ENCODE peak calls at places on chromosome 21, in ten cellular contexts. N is sigmoid colon, U is left ventricle myocardium inferior, O is pancreas, D is body of pancreas, S is endodermal cell, J is cardiac muscle cell, P is fibroblast of pulmonary artery, M is brain microvascular endothelial cell, G is psoas muscle. Y is an unnamed sample.

GRCh38 chr21:36159356-36159921 is 2.8 kb downstream of the DOP1B start:
- DNase-seq in O (no peak), J (no peak), D (no peak), G (no peak), U (no peak), P (no peak), N (no peak), S (no peak), M (no peak), Y (no peak)

GRCh38 chr21:25563399-25564116 is 43.7 kb downstream of the MRPL39 start:
- DNase-seq in J (no peak), S (no peak), M (no peak), U (no peak), N (no peak), O (no peak), D (no peak), G (no peak), P (peak), Y (peak)

GRCh38 chr21:38326429-38326828 is 69.6 kb downstream of the KCNJ15 start:
- DNase-seq in U (no peak), G (no peak), D (no peak), S (no peak), J (no peak), O (no peak), N (no peak), M (no peak), P (no peak), Y (no peak)

GRCh38 chr21:40938078-40938477 is 91.1 kb upstream of the DSCAM start:
- DNase-seq in D (no peak), P (no peak), N (no peak), J (no peak), G (no peak), M (no peak), S (no peak), U (no peak), O (no peak), Y (no peak)

GRCh38 chr21:41877901-41878830 is 978 bp downstream of the PRDM15 start:
- DNase-seq in O (no peak), M (peak), N (no peak), U (no peak), S (peak), D (peak), J (peak), P (peak), G (no peak), Y (peak)

GRCh38 chr21:22374218-22374969 is 1376.2 kb downstream of the NCAM2 start:
- DNase-seq in N (no peak), M (no peak), U (no peak), J (no peak), S (peak), O (no peak), G (no peak), P (no peak), D (no peak), Y (no peak)

GRCh38 chr21:42144221-42144620 is 73.1 kb downstream of the UMODL1 start:
- DNase-seq in U (no peak), G (no peak), J (no peak), P (no peak), M (no peak), N (peak), S (no peak), D (no peak), O (no peak), Y (no peak)

GRCh38 chr21:41289431-41289830 is 27.2 kb upstream of the FAM3B start:
- DNase-seq in N (no peak), M (no peak), O (no peak), S (peak), P (peak), J (no peak), G (no peak), U (no peak), D (no peak), Y (no peak)

GRCh38 chr21:23008803-23009202 is 2010.6 kb downstream of the NCAM2 start:
- DNase-seq in M (no peak), N (no peak), S (no peak), U (no peak), J (no peak), D (no peak), O (no peak), G (no peak), P (no peak), Y (no peak)

GRCh38 chr21:36697473-36698159 is 1.3 kb upstream of the SIM2 start:
- DNase-seq in M (no peak), P (no peak), S (peak), U (no peak), O (peak), G (no peak), N (no peak), D (no peak), J (no peak), Y (no peak)

GRCh38 chr21:39681845-39682244 is 63.1 kb upstream of the IGSF5 start:
- DNase-seq in G (no peak), M (peak), N (no peak), D (no peak), U (no peak), S (no peak), P (peak), J (no peak), O (no peak), Y (peak)

GRCh38 chr21:23016617-23017016 is 2018.4 kb downstream of the NCAM2 start:
- DNase-seq in G (no peak), M (no peak), J (peak), O (no peak), S (peak), U (no peak), N (no peak), D (no peak), P (no peak), Y (no peak)

GRCh38 chr21:38416791-38417190 is 81.5 kb downstream of the ERG start:
- DNase-seq in G (no peak), P (no peak), M (no peak), D (no peak), N (no peak), U (no peak), J (no peak), S (no peak), O (no peak), Y (no peak)

GRCh38 chr21:42298657-42299056 is 16.6 kb downstream of the TFF3 start:
- DNase-seq in N (no peak), D (no peak), P (no peak), J (no peak), G (no peak), U (no peak), S (no peak), O (no peak), M (no peak), Y (no peak)

GRCh38 chr21:27646691-27647090 is 679.8 kb upstream of the ADAMTS5 start:
- DNase-seq in J (no peak), M (no peak), D (no peak), O (no peak), G (no peak), S (no peak), U (no peak), P (no peak), N (no peak), Y (no peak)

GRCh38 chr21:25127007-25127406 is 480.3 kb downstream of the MRPL39 start:
- DNase-seq in P (no peak), G (no peak), S (no peak), U (no peak), J (no peak), M (no peak), D (no peak), O (no peak), N (no peak), Y (no peak)

GRCh38 chr21:36291509-36291908 is 28.5 kb upstream of the MORC3 start:
- DNase-seq in D (no peak), S (no peak), P (no peak), M (no peak), J (no peak), N (no peak), U (no peak), G (no peak), O (no peak), Y (no peak)

GRCh38 chr21:41545500-41546359 is 37.8 kb upstream of the TMPRSS2 start:
- DNase-seq in G (no peak), D (no peak), M (no peak), O (no peak), P (no peak), J (no peak), U (no peak), S (peak), N (no peak), Y (no peak)

GRCh38 chr21:36229181-36229580 is 72.6 kb downstream of the DOP1B start:
- DNase-seq in N (no peak), S (no peak), G (no peak), U (no peak), J (no peak), P (no peak), O (no peak), D (no peak), M (no peak), Y (no peak)

GRCh38 chr21:38323721-38324591 is 67.2 kb downstream of the KCNJ15 start:
- DNase-seq in D (no peak), M (peak), P (peak), J (peak), N (no peak), O (no peak), S (peak), U (no peak), G (no peak), Y (peak)

GRCh38 chr21:40788635-40789034 is 58.3 kb downstream of the DSCAM start:
- DNase-seq in J (no peak), U (no peak), O (no peak), M (no peak), P (no peak), S (no peak), G (no peak), N (no peak), D (no peak), Y (no peak)

GRCh38 chr21:26846036-26846931 is 1.1 kb upstream of the ADAMTS1 start:
- DNase-seq in S (peak), O (peak), N (peak), U (peak), G (peak), M (peak), J (peak), D (peak), P (peak), Y (peak)

GRCh38 chr21:39633770-39634181 is 21.0 kb downstream of the B3GALT5 start:
- DNase-seq in O (no peak), N (no peak), J (no peak), G (no peak), P (peak), U (no peak), S (no peak), D (no peak), M (peak), Y (peak)

GRCh38 chr21:38990424-38990794 is 184.7 kb downstream of the ETS2 start:
- DNase-seq in P (no peak), M (no peak), D (no peak), O (no peak), S (peak), N (peak), U (no peak), G (no peak), J (no peak), Y (no peak)

GRCh38 chr21:25837545-25838263 is 102.9 kb downstream of the GABPA start:
- DNase-seq in U (no peak), O (no peak), M (peak), P (peak), D (no peak), G (no peak), S (no peak), N (no peak), J (no peak), Y (peak)

GRCh38 chr21:41167348-41168342 is at the start of gene BACE2:
- DNase-seq in U (peak), P (peak), J (peak), M (peak), G (peak), D (peak), N (peak), O (peak), S (peak), Y (peak)

GRCh38 chr21:42171091-42172053 is 47.6 kb upstream of the ABCG1 start:
- DNase-seq in U (peak), O (no peak), G (peak), S (peak), M (no peak), D (no peak), J (no peak), P (no peak), N (no peak), Y (no peak)

GRCh38 chr21:27269646-27270045 is 302.8 kb upstream of the ADAMTS5 start:
- DNase-seq in P (peak), G (no peak), N (no peak), O (no peak), U (no peak), S (no peak), J (no peak), M (peak), D (no peak), Y (peak)

GRCh38 chr21:41833138-41834115 is 45.7 kb downstream of the PRDM15 start:
- DNase-seq in P (no peak), D (no peak), U (no peak), G (no peak), N (no peak), S (no peak), J (no peak), M (no peak), O (no peak), Y (no peak)

GRCh38 chr21:46664316-46664995 is 29.0 kb downstream of the PRMT2 start:
- DNase-seq in D (no peak), P (no peak), G (no peak), S (no peak), J (no peak), N (no peak), M (no peak), U (no peak), O (peak), Y (no peak)

GRCh38 chr21:30102881-30103280 is 63.7 kb downstream of the CLDN17 start:
- DNase-seq in M (no peak), G (no peak), O (no peak), S (no peak), J (no peak), U (no peak), P (no peak), D (no peak), N (no peak), Y (no peak)

GRCh38 chr21:39319251-39319756 is 5.9 kb upstream of the BRWD1 start:
- DNase-seq in G (peak), N (peak), S (no peak), J (peak), D (no peak), M (no peak), U (peak), P (peak), O (no peak), Y (peak)

GRCh38 chr21:18725653-18726052 is 322.1 kb upstream of the TMPRSS15 start:
- DNase-seq in M (no peak), N (no peak), O (peak), J (peak), P (no peak), D (no peak), G (no peak), S (peak), U (no peak), Y (no peak)

GRCh38 chr21:35906587-35906986 is 153.7 kb downstream of the SETD4 start:
- DNase-seq in G (no peak), U (no peak), M (no peak), D (no peak), J (no peak), O (no peak), P (no peak), S (no peak), N (no peak), Y (no peak)

GRCh38 chr21:41366522-41367151 is 4.8 kb downstream of the MX2 start:
- DNase-seq in J (no peak), N (peak), G (peak), P (peak), O (no peak), S (peak), D (peak), M (peak), U (no peak), Y (peak)

GRCh38 chr21:43306911-43307676 is 119.8 kb downstream of the SIK1 start:
- DNase-seq in G (peak), P (no peak), J (no peak), S (no peak), M (peak), U (peak), D (no peak), O (no peak), N (peak), Y (no peak)
- H3K4me3 ChIP-seq in G (no peak), P (no peak), J (no peak), S (no peak), M (no peak), U (no peak), D (no peak), O (no peak), N (no peak), Y (no peak)

DNA sequence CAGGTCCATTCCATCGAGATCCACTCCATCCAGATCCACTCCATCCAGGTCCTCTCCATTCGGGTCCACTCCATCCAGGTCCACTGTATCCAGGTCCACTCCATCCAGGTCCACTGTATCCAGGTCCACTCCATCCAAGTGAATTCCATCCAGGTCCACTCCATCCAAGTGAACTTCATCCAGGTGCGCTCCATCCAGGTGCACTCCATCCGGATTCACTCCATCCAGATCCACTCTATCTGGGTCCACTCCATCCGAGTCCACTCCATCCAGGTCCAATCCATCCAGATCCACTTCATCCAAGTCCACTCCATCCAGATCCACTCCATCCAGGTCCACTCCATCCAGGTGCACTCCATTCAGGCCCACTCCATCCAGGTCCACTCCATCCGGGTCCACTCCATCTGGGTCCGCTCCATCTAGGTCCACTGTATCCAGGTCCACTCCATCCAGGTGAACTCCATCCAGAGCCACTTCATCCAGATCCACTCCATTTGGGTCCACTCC is 157.4 kb downstream of the HUNK start:
- DNase-seq in G (no peak), M (no peak), O (no peak), P (no peak), U (no peak), N (no peak), J (no peak), S (peak), D (no peak), Y (no peak)
- TF ChIP-seq CTCF in G (no peak), M (no peak), O (no peak), P (no peak), U (no peak), N (no peak), J (no peak), S (no peak), D (no peak), Y (no peak)

DNA sequence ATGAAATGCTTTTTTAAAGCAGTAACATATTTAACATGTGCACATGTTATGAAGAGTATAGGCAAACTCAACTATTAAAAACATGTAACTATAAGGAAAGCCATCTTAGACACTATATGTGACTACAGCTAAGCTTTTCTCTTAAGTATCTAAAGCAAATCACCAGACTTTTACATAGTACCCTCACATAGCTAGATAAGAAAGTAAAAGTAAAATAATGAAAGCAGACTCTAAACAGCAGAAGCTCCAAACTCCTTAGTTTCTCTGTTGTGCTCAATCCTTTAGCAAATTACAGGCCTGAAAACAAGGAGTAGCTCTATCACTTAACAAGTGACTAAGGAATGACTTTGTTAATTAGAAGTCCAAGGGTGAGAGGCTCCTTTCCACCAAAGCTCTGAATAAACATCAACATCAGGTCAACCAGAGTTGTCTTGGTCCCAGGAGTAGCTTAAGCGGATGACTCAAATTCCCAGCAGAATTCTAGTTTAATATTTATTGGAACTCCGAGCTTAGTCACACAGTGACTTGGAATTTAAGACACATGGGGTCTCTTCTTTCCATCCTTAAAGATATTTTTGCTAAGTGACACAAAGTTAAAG is 6.0 kb downstream of the NRIP1 start:
- DNase-seq in O (no peak), M (peak), G (no peak), N (no peak), D (no peak), P (peak), U (no peak), J (no peak), S (no peak), Y (peak)
- H3K4me3 ChIP-seq in O (no peak), M (no peak), G (peak), N (no peak), D (no peak), P (peak), U (peak), J (no peak), S (peak), Y (peak)

DNA sequence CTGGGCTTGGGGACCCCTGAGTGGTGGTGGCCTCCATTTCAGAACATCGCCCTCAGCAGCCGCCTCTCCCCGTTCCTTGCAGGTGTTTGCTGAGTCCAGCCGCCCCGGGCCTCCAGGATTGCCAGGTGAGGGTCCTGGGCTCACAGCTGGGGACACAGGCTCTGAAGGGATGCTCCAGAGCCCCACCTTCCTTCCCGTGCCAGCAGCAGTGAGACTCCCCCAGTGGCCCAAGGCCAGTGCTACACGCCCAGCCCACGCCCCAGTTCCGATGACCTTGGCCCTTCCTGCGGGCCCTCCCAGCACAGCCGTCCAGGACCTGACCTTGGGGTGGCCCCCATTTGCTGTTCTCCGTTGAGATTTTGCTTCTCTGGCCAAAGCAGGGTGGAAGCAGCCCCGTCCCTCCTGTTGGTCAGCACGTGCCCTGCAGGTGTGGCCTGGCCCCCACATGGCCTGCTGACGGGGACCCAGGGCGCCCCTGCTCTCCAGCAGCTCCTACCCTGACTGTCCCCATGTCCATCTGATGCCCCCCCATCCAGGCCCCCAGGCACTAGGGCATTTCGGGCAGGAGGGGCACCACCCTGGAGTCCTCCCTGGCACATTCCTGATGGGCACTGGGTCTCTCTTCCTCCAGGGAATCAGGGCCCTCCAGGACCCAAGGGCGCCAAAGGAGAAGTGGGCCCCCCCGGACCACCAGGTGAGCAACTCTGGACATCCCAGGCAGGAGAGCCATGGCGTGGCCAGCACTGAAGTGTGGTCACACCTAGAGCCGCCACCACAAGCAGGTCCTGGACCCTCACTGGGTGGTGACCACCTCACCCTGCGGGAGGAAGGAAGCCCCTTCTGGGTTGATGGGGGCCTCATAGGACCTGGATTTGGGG is 45.0 kb downstream of the SLC19A1 start:
- DNase-seq in D (no peak), G (peak), N (peak), J (no peak), U (peak), S (peak), M (no peak), O (peak), P (no peak), Y (no peak)
- TF ChIP-seq CTCF in D (no peak), G (no peak), N (no peak), J (no peak), U (no peak), S (no peak), M (no peak), O (no peak), P (no peak), Y (no peak)

GRCh38 chr21:44880762-44881585 is 7.5 kb upstream of the PTTG1IP start:
- DNase-seq in G (no peak), U (no peak), M (peak), J (no peak), O (no peak), P (peak), S (no peak), D (no peak), N (peak), Y (peak)
- H3K4me3 ChIP-seq in G (no peak), U (no peak), M (no peak), J (no peak), O (no peak), P (no peak), S (no peak), D (no peak), N (no peak), Y (no peak)

Y was measured in fibroblast of the aortic adventitia.